ENCODE peak calls at places on chromosomes 4 and X, in four cellular contexts. N, T, Z and J are unnamed samples.

GRCh38 chr4:30875659-30876269 is 155.6 kb downstream of the PCDH7 start:
- DNase-seq in N (no peak), Z (no peak), T (no peak), J (no peak)

GRCh38 chrX:49039598-49040375 is 3.4 kb downstream of the TFE3 start:
- DNase-seq in Z (peak; percentile 63), T (no peak), N (peak; percentile 33), J (no peak)

GRCh38 chrX:13283968-13284914 is 35.6 kb downstream of the ATXN3L start:
- DNase-seq in Z (no peak), N (no peak), T (no peak), J (no peak)

GRCh38 chr4:109389367-109390118 is 44.1 kb upstream of the SEC24B start:
- DNase-seq in T (no peak), Z (no peak), N (no peak), J (no peak)

GRCh38 chrX:38804481-38805293 is 3.4 kb downstream of the MID1IP1 start:
- DNase-seq in N (no peak), Z (peak; percentile 20), T (no peak), J (peak; percentile 71)

GRCh38 chrX:150570512-150570911 is 2.1 kb downstream of the MTM1 start:
- DNase-seq in T (no peak), Z (no peak), N (no peak), J (no peak)

GRCh38 chr4:155900402-155900801 is 3.1 kb upstream of the TDO2 start:
- DNase-seq in T (no peak), N (no peak), Z (peak; percentile 4), J (no peak)

GRCh38 chrX:33207056-33207455 is 4.3 kb downstream of the DMD start:
- DNase-seq in Z (no peak), T (no peak), N (no peak), J (no peak)

GRCh38 chr4:104490770-104491395 is 3.8 kb downstream of the CXXC4 start:
- DNase-seq in T (no peak), N (peak; percentile 46), Z (peak; percentile 81), J (peak; percentile 90)

GRCh38 chr4:39924014-39924413 is 53.7 kb downstream of the PDS5A start:
- DNase-seq in T (no peak), N (no peak), Z (no peak), J (no peak)

GRCh38 chr4:40202474-40202873 is 5.6 kb downstream of the RHOH start:
- DNase-seq in T (no peak), Z (no peak), N (no peak), J (no peak)

GRCh38 chr4:26197018-26197779 is 123.6 kb upstream of the RBPJ start:
- DNase-seq in Z (no peak), N (no peak), T (no peak), J (no peak)

GRCh38 chrX:39258331-39258730 is 457.1 kb downstream of the MID1IP1 start:
- DNase-seq in Z (no peak), T (no peak), N (no peak), J (no peak)

GRCh38 chrX:146264763-146265375 is 447.2 kb downstream of the SLITRK2 start:
- DNase-seq in T (no peak), Z (no peak), N (no peak), J (no peak)

GRCh38 chr4:183268556-183268955 is 51.5 kb downstream of the CLDN22 start:
- DNase-seq in N (no peak), T (no peak), Z (no peak), J (no peak)

GRCh38 chrX:39910651-39911050 is 187.1 kb downstream of the BCOR start:
- DNase-seq in T (no peak), N (no peak), Z (no peak), J (no peak)

GRCh38 chrX:136143714-136144113 is 3.6 kb upstream of the FHL1 start:
- DNase-seq in N (no peak), Z (peak; percentile 13), T (no peak), J (no peak)

GRCh38 chr4:114078636-114079035 is 99.2 kb upstream of the ARSJ start:
- DNase-seq in T (no peak), N (no peak), Z (no peak), J (no peak)

GRCh38 chrX:78517124-78517523 is 142.0 kb downstream of the RTL3 start:
- DNase-seq in Z (no peak), N (no peak), T (no peak), J (no peak)

GRCh38 chrX:80511969-80512760 is 91.9 kb downstream of the TENT5D start:
- DNase-seq in N (no peak), Z (no peak), T (no peak), J (no peak)

GRCh38 chr4:82820689-82821088 is 22.1 kb upstream of the SCD5 start:
- DNase-seq in N (no peak), Z (no peak), T (no peak), J (no peak)

GRCh38 chr4:87966095-87966496 is 9.4 kb upstream of the SPP1 start:
- DNase-seq in N (no peak), T (no peak), Z (no peak), J (no peak)

GRCh38 chr4:26431461-26432165 is 58.7 kb downstream of the CCKAR start:
- DNase-seq in T (no peak), Z (no peak), N (no peak), J (no peak)

GRCh38 chr4:99808260-99808857 is 8.3 kb upstream of the DAPP1 start:
- DNase-seq in Z (peak; percentile 40), N (peak; percentile 15), T (no peak), J (no peak)

GRCh38 chrX:24285082-24285481 is 28.8 kb downstream of the SUPT20HL2 start:
- DNase-seq in Z (no peak), N (no peak), T (no peak), J (no peak)

GRCh38 chr4:3702084-3702521 is 64.1 kb upstream of the ADRA2C start:
- DNase-seq in N (peak; percentile 2), T (no peak), Z (no peak), J (no peak)

GRCh38 chrX:28108186-28108945 is 127.1 kb upstream of the DCAF8L1 start:
- DNase-seq in T (no peak), Z (no peak), N (no peak), J (no peak)

GRCh38 chr4:156322592-156322991 is 368.9 kb upstream of the CTSO start:
- DNase-seq in Z (no peak), N (no peak), T (no peak), J (no peak)

GRCh38 chrX:133232331-133232730 is 14.2 kb upstream of the TFDP3 start:
- DNase-seq in T (no peak), Z (no peak), N (no peak), J (no peak)

GRCh38 chr4:1155314-1155713 is 17.1 kb downstream of the SPON2 start:
- DNase-seq in Z (no peak), T (no peak), N (no peak), J (no peak)

GRCh38 chrX:126770179-126770578 is 49.4 kb upstream of the PRR32 start:
- DNase-seq in T (no peak), Z (no peak), N (no peak), J (no peak)
- TF ChIP-seq CTCF in T (no peak), Z (peak; percentile 22), N (no peak), J (peak; percentile 79)

DNA sequence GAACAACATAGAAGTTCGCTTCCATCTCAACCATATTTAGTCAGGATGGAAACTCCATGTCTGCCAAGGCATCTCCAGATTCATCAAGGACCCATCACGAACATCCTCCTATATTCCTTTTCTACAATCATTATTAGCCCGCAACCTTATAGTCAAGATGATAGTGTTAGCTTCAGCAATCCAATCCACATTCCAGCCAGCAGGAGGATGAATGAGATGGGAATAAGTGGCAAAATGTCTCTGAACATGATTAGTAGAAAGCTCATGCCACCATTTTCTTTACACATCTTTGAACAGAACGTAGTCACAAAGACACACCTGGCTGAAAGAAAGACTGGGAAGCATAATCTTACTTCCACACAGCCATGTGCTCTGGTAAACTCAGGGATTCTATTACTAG is 18.6 kb upstream of the NR0B1 start:
- DNase-seq in N (no peak), T (no peak), Z (no peak), J (no peak)
- TF ChIP-seq CTCF in N (no peak), T (no peak), Z (no peak), J (no peak)

DNA sequence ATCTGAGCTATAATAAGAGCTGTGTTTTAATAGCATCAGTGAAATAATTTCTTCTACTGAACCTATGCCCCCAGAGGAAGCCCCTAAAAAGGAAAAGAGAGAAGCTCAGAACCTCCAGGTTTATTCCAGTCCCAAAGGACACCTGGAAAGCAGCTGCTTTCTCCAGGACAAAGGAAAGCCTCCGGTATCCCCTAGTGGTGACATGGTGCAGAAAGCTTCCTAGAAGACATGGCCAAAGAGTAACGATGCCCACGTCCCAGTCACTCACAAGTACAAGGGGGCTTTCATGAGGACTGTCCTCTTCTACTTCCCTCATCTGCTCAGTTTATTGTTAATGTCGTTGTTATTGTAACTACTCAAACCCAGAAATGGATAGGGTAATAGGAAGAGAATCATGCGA is 343.9 kb downstream of the UNC5C start:
- DNase-seq in Z (no peak), N (no peak), T (no peak), J (no peak)
- TF ChIP-seq CTCF in Z (no peak), N (no peak), T (no peak), J (peak; percentile 65)

GRCh38 chr4:177033130-177033529 is 240.4 kb upstream of the VEGFC start:
- DNase-seq in T (no peak), N (no peak), Z (no peak), J (no peak)
- TF ChIP-seq CTCF in T (no peak), N (no peak), Z (no peak), J (peak; percentile 36)

GRCh38 chr4:55887594-55887993 is 34.1 kb downstream of the EXOC1 start:
- DNase-seq in N (no peak), T (no peak), Z (no peak), J (no peak)
- TF ChIP-seq CTCF in N (no peak), T (no peak), Z (no peak), J (no peak)